ENCODE peak calls at places on chromosome 18, in seven cellular contexts. J, X, E, T, P, N and S are unnamed samples.

GRCh38 chr18:9647496-9648323 is 33.4 kb upstream of the PPP4R1 start:
- DNase-seq in T (peak), N (peak), P (no peak), J (no peak), X (peak), E (no peak), S (no peak)

GRCh38 chr18:22860807-22861206 is 72.3 kb upstream of the RBBP8 start:
- DNase-seq in J (no peak), T (no peak), X (no peak), N (no peak), P (no peak), E (no peak), S (no peak)

GRCh38 chr18:36314098-36314497 is 16.6 kb downstream of the FHOD3 start:
- DNase-seq in X (no peak), T (peak), N (no peak), P (no peak), J (no peak), E (no peak), S (no peak)

GRCh38 chr18:68564961-68565360 is 149.9 kb downstream of the TMX3 start:
- DNase-seq in T (peak), J (no peak), X (no peak), N (no peak), E (no peak), P (peak), S (no peak)

GRCh38 chr18:48868468-48869466 is 82.0 kb downstream of the SMAD7 start:
- DNase-seq in X (peak), E (no peak), P (no peak), T (peak), N (peak), J (no peak), S (peak)

GRCh38 chr18:2978626-2979025 is 34.3 kb downstream of the LPIN2 start:
- DNase-seq in X (no peak), P (no peak), J (no peak), N (peak), E (no peak), T (peak), S (no peak)

GRCh38 chr18:23587220-23587642 is 925 bp upstream of the NPC1 start:
- DNase-seq in E (no peak), P (peak), X (no peak), N (no peak), J (no peak), T (no peak), S (no peak)

GRCh38 chr18:73975266-73975665 is 172.4 kb downstream of the FBXO15 start:
- DNase-seq in P (no peak), T (no peak), E (no peak), X (no peak), N (no peak), J (no peak), S (no peak)

GRCh38 chr18:21489119-21489750 is 111.3 kb downstream of the ESCO1 start:
- DNase-seq in P (peak), E (peak), N (peak), T (peak), J (peak), X (peak), S (peak)

GRCh38 chr18:36315736-36316135 is 18.2 kb downstream of the FHOD3 start:
- DNase-seq in T (peak), E (no peak), J (no peak), N (peak), P (no peak), X (no peak), S (no peak)

GRCh38 chr18:49151482-49151881 is 200.7 kb upstream of the SMAD7 start:
- DNase-seq in P (no peak), N (no peak), J (no peak), T (no peak), E (no peak), X (no peak), S (no peak)

GRCh38 chr18:31217038-31217437 is 54.4 kb upstream of the DSC1 start:
- DNase-seq in N (no peak), E (no peak), T (no peak), P (no peak), J (no peak), X (no peak), S (no peak)

GRCh38 chr18:69257861-69258458 is 142.7 kb upstream of the DOK6 start:
- DNase-seq in J (no peak), N (peak), P (no peak), E (no peak), T (peak), X (peak), S (peak)

GRCh38 chr18:10490401-10491289 is 35.2 kb upstream of the NAPG start:
- DNase-seq in X (peak), J (peak), N (peak), T (no peak), E (no peak), P (peak), S (peak)

GRCh38 chr18:48576454-48576766 is 37.6 kb downstream of the CTIF start:
- DNase-seq in E (no peak), P (no peak), X (no peak), N (no peak), T (no peak), J (no peak), S (no peak)

GRCh38 chr18:70221156-70221910 is 15.8 kb upstream of the RTTN start:
- DNase-seq in X (no peak), T (no peak), E (no peak), J (no peak), N (no peak), P (peak), S (no peak)

GRCh38 chr18:5464241-5464640 is 79.6 kb downstream of the EPB41L3 start:
- DNase-seq in T (peak), N (no peak), J (no peak), X (no peak), P (no peak), E (peak), S (no peak)

GRCh38 chr18:52903858-52904257 is 563.9 kb downstream of the DCC start:
- DNase-seq in T (peak), P (peak), J (no peak), N (peak), E (no peak), X (peak), S (peak)

GRCh38 chr18:26721876-26722581 is 143.5 kb downstream of the AQP4 start:
- DNase-seq in J (no peak), T (no peak), P (no peak), N (no peak), X (no peak), E (no peak), S (no peak)

GRCh38 chr18:46360102-46360699 is 256.0 kb downstream of the HAUS1 start:
- DNase-seq in T (no peak), P (peak), E (no peak), N (no peak), X (no peak), J (no peak), S (no peak)

GRCh38 chr18:9643549-9643948 is 29.2 kb upstream of the PPP4R1 start:
- DNase-seq in T (peak), E (peak), J (peak), P (peak), N (peak), X (peak), S (peak)

GRCh38 chr18:57850063-57850462 is 46.9 kb upstream of the ATP8B1 start:
- DNase-seq in T (no peak), J (no peak), X (no peak), E (no peak), N (no peak), P (no peak), S (no peak)

GRCh38 chr18:57843403-57843802 is 40.3 kb upstream of the ATP8B1 start:
- DNase-seq in T (no peak), J (no peak), N (no peak), X (no peak), P (no peak), E (no peak), S (no peak)

GRCh38 chr18:57844319-57844718 is 41.2 kb upstream of the ATP8B1 start:
- DNase-seq in E (no peak), P (no peak), J (no peak), X (no peak), N (no peak), T (no peak), S (peak)

GRCh38 chr18:57845468-57846103 is 42.5 kb upstream of the ATP8B1 start:
- DNase-seq in J (no peak), T (no peak), E (no peak), X (no peak), P (no peak), N (no peak), S (no peak)

DNA sequence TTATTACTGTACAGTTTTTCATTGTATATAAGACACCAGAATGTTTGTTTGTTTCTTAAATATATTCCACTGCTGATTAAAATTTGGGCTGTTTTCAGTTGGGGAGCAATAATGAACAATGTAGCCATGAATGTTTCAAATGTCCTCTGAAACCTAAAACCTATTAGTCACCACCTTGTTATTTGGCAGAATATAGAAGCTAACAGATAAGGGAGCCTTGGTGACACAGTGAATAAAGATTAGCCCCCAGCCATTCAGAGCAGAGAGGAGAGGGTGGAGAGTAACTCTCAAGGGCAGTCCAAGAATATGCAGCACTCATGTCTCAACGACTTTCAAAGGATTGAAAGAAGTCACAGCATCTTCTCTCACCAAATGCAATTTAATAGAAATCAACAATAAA is 43.1 kb upstream of the ATP8B1 start:
- DNase-seq in E (no peak), T (peak), P (no peak), X (no peak), N (peak), J (peak), S (peak)
- H3K27ac ChIP-seq in E (no peak), T (peak), P (no peak), X (no peak), N (peak), J (peak), S (peak)

GRCh38 chr18:28736223-28736622 is 559.3 kb upstream of the CDH2 start:
- DNase-seq in E (no peak), T (peak), J (no peak), N (no peak), P (no peak), X (no peak), S (no peak)
- H2AFZ ChIP-seq in E (no peak), T (peak), J (no peak), N (no peak), P (no peak), X (no peak), S (no peak)

DNA sequence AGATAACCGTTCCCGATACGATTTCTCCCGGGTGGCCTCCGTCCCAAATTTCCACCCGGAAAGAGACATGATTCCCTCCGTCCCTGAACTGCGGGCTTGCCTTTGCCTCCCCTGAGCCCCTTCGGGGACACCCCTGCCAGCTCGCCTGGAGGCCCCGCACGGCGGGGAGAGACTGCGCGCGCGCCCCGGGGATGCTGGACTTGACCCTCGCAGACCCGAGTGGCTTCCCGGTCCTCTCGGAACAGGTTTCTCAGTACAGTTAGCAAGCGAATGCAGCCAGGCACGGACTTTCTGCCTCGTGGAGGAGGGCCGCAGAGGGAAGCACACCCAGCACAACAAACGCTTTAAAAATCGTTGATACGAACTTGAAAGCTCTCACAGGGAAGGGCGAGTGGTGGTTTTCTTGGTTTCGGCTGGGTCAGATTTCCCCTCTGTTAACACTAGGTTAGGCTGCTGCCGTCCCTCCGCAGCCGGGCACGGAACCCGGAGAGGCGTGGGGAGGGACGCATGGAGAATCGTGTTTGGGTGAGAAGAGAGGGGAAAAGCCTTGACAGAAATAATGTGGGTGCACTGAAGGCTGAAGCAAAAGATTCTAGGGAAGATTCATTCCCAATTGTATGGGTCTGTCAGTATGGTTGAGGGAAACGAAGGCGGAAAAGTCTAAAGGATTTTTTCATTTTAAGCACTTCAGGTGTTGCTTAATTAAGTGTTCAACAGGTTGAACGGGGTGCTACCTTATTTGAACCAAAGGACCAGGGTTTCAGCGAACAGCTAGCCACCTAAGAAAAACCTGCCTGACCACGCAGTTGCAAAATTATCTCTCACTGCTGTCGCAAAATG is 916 bp downstream of the TNFRSF11A start:
- DNase-seq in T (peak), N (peak), J (no peak), E (no peak), P (peak), X (no peak), S (no peak)
- TF ChIP-seq EZH2 in T (peak), N (no peak), J (peak), E (peak), P (peak), X (no peak), S (no peak)

DNA sequence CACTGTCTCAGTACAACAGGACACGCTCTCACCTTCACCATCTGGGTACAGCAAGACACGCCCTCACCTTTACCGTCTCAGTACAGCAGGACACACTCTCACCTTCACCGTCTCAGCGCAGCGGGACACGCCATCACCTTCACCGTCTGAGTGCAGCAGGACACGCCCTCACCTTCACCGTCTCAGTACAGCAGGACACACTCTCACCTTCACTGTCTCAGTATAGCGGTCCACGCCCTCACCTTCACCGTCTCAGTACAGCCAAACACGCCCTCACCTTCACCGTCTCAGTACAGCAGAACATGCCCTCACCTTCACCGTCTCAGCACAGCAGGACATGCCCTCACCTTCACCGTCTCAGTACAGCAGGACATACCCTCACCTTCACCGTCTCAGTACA is 109.9 kb upstream of the CTDP1 start:
- DNase-seq in P (no peak), E (no peak), T (no peak), N (no peak), J (no peak), X (no peak), S (no peak)
- H3K27ac ChIP-seq in P (no peak), E (no peak), T (no peak), N (no peak), J (peak), X (no peak), S (no peak)

DNA sequence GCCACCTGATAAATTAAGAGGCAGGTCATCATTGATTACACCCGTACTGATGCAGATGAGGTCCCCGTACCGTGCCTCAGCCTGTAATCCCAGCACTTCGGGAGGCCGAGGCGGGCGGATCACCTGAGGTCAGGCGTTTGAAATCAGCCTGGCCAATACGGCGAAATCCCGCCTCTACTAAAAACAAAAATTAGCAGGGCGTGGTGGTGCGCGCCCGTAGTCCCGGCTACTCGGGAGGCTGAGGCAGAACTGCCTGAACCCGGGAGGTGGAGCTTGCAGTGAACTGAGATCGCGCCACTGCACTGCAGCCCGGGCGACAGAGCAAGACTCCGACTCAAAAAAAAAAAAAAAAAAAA is 683 bp upstream of the ENOSF1 start:
- DNase-seq in E (no peak), T (no peak), X (no peak), N (no peak), J (no peak), P (no peak), S (no peak)
- H2AFZ ChIP-seq in E (peak), T (peak), X (no peak), N (peak), J (no peak), P (peak), S (peak)

GRCh38 chr18:54828290-54828871 is at the start of gene RAB27B:
- DNase-seq in J (peak), T (peak), X (peak), E (peak), P (peak), N (peak), S (peak)
- TF ChIP-seq EZH2 in J (no peak), T (no peak), X (no peak), E (no peak), P (no peak), N (no peak), S (no peak)

GRCh38 chr18:76446321-76446720 is 48.7 kb downstream of the ZNF516 start:
- DNase-seq in T (peak), P (no peak), X (no peak), E (no peak), N (no peak), J (no peak), S (no peak)

GRCh38 chr18:76446746-76447267 is 48.2 kb downstream of the ZNF516 start:
- DNase-seq in E (no peak), J (no peak), X (no peak), P (no peak), T (peak), N (no peak), S (no peak)

GRCh38 chr18:76445275-76445674 is 49.8 kb downstream of the ZNF516 start:
- DNase-seq in J (no peak), P (no peak), T (peak), N (peak), X (no peak), E (no peak), S (no peak)

GRCh38 chr18:76444436-76445105 is 50.5 kb downstream of the ZNF516 start:
- DNase-seq in N (no peak), T (no peak), X (no peak), J (no peak), E (no peak), P (no peak), S (no peak)

DNA sequence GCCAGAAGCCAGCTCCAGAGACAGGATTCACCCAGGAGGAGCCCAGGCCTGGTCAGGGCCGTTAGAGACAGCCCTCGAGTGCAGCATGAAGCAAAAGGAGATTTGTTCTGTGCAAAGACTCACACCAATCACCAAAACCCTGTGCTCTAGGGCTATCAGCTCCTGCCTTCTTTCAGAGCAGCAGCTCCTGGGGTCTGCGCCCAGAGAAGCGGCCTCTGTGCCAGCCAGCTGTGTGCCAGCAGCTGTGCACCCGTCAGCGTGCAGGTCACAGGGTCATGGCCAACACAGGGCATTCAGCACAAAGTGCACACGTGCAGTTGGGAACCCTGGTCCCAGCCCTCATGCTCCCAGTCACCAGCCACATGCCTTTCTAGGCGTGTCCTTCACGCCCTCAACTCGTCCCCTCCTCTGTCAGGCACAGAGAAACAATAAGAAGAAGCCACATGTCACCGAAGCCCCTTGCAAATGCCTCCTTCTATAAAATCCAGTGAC is 49.3 kb downstream of the ZNF516 start:
- DNase-seq in P (no peak), T (peak), N (no peak), E (no peak), J (no peak), X (no peak), S (no peak)
- H3K27ac ChIP-seq in P (no peak), T (peak), N (peak), E (no peak), J (no peak), X (no peak), S (peak)